ENCODE peak calls at places on chromosomes 13 and 19, in five cellular contexts. One of them, this sample, is unnamed.

GRCh38 chr13:112738606-112739005 is 48.8 kb downstream of the ATP11A start:
- DNase-seq in stimulated activated CD4-positive, alpha-beta T cell treated with anti-CD3 and anti-CD28 coated beads, Interleukin-4, amount 100 ng/mL, for 4 hours: no peak
- DNase-seq in Calu3: no peak
- DNase-seq in CD8-positive, alpha-beta T cell: no peak
- DNase-seq in RPMI8226: no peak
- DNase-seq in this sample: no peak

GRCh38 chr19:38425810-38426466 is at the start of gene RASGRP4:
- DNase-seq in stimulated activated CD4-positive, alpha-beta T cell treated with anti-CD3 and anti-CD28 coated beads, Interleukin-4, amount 100 ng/mL, for 4 hours: peak; percentile 48
- DNase-seq in Calu3: no peak
- DNase-seq in CD8-positive, alpha-beta T cell: peak; percentile 63
- DNase-seq in RPMI8226: no peak
- DNase-seq in this sample: no peak

GRCh38 chr19:42480335-42481095 is 37.8 kb upstream of the CXCL17 start:
- DNase-seq in stimulated activated CD4-positive, alpha-beta T cell treated with anti-CD3 and anti-CD28 coated beads, Interleukin-4, amount 100 ng/mL, for 4 hours: no peak
- DNase-seq in Calu3: peak; percentile 62
- DNase-seq in CD8-positive, alpha-beta T cell: no peak
- DNase-seq in RPMI8226: no peak
- DNase-seq in this sample: peak; percentile 59

GRCh38 chr13:29849071-29849541 is 1.3 kb downstream of the UBL3 start:
- DNase-seq in stimulated activated CD4-positive, alpha-beta T cell treated with anti-CD3 and anti-CD28 coated beads, Interleukin-4, amount 100 ng/mL, for 4 hours: peak; percentile 7
- DNase-seq in Calu3: no peak
- DNase-seq in CD8-positive, alpha-beta T cell: peak; percentile 27
- DNase-seq in RPMI8226: peak; percentile 41
- DNase-seq in this sample: peak; percentile 22

GRCh38 chr19:30149300-30149699 is 207.3 kb downstream of the URI1 start:
- DNase-seq in stimulated activated CD4-positive, alpha-beta T cell treated with anti-CD3 and anti-CD28 coated beads, Interleukin-4, amount 100 ng/mL, for 4 hours: no peak
- DNase-seq in Calu3: peak; percentile 20
- DNase-seq in CD8-positive, alpha-beta T cell: no peak
- DNase-seq in RPMI8226: no peak
- DNase-seq in this sample: no peak

GRCh38 chr13:25286969-25287961 is at the start of gene MTMR6:
- DNase-seq in stimulated activated CD4-positive, alpha-beta T cell treated with anti-CD3 and anti-CD28 coated beads, Interleukin-4, amount 100 ng/mL, for 4 hours: peak; percentile 97
- DNase-seq in Calu3: peak; percentile 89
- DNase-seq in CD8-positive, alpha-beta T cell: peak; percentile 92
- DNase-seq in RPMI8226: peak; percentile 88
- DNase-seq in this sample: peak; percentile 82

GRCh38 chr13:94710881-94711560 is 1.3 kb downstream of the SOX21 start:
- DNase-seq in stimulated activated CD4-positive, alpha-beta T cell treated with anti-CD3 and anti-CD28 coated beads, Interleukin-4, amount 100 ng/mL, for 4 hours: peak; percentile 15
- DNase-seq in Calu3: peak; percentile 2
- DNase-seq in CD8-positive, alpha-beta T cell: no peak
- DNase-seq in RPMI8226: no peak
- DNase-seq in this sample: no peak

GRCh38 chr19:18422530-18423191 is 3.5 kb downstream of the SSBP4 start:
- DNase-seq in stimulated activated CD4-positive, alpha-beta T cell treated with anti-CD3 and anti-CD28 coated beads, Interleukin-4, amount 100 ng/mL, for 4 hours: no peak
- DNase-seq in Calu3: no peak
- DNase-seq in CD8-positive, alpha-beta T cell: no peak
- DNase-seq in RPMI8226: no peak
- DNase-seq in this sample: no peak

GRCh38 chr19:33462112-33462726 is 59.4 kb downstream of the PEPD start:
- DNase-seq in stimulated activated CD4-positive, alpha-beta T cell treated with anti-CD3 and anti-CD28 coated beads, Interleukin-4, amount 100 ng/mL, for 4 hours: no peak
- DNase-seq in Calu3: no peak
- DNase-seq in CD8-positive, alpha-beta T cell: no peak
- DNase-seq in RPMI8226: no peak
- DNase-seq in this sample: no peak

GRCh38 chr13:74883834-74884233 is 598.1 kb downstream of the TBC1D4 start:
- DNase-seq in stimulated activated CD4-positive, alpha-beta T cell treated with anti-CD3 and anti-CD28 coated beads, Interleukin-4, amount 100 ng/mL, for 4 hours: no peak
- DNase-seq in Calu3: no peak
- DNase-seq in CD8-positive, alpha-beta T cell: no peak
- DNase-seq in RPMI8226: no peak
- DNase-seq in this sample: no peak

GRCh38 chr13:22648325-22648758 is 532.4 kb upstream of the SGCG start:
- DNase-seq in stimulated activated CD4-positive, alpha-beta T cell treated with anti-CD3 and anti-CD28 coated beads, Interleukin-4, amount 100 ng/mL, for 4 hours: no peak
- DNase-seq in Calu3: no peak
- DNase-seq in CD8-positive, alpha-beta T cell: no peak
- DNase-seq in RPMI8226: no peak
- DNase-seq in this sample: no peak

GRCh38 chr19:52494518-52494917 is 33.0 kb upstream of the ZNF808 start:
- DNase-seq in stimulated activated CD4-positive, alpha-beta T cell treated with anti-CD3 and anti-CD28 coated beads, Interleukin-4, amount 100 ng/mL, for 4 hours: no peak
- DNase-seq in Calu3: no peak
- DNase-seq in CD8-positive, alpha-beta T cell: no peak
- DNase-seq in RPMI8226: no peak
- DNase-seq in this sample: no peak

GRCh38 chr19:1945899-1946298 is 4.9 kb downstream of the CSNK1G2 start:
- DNase-seq in stimulated activated CD4-positive, alpha-beta T cell treated with anti-CD3 and anti-CD28 coated beads, Interleukin-4, amount 100 ng/mL, for 4 hours: no peak
- DNase-seq in Calu3: no peak
- DNase-seq in CD8-positive, alpha-beta T cell: peak; percentile 57
- DNase-seq in RPMI8226: no peak
- DNase-seq in this sample: peak; percentile 33

GRCh38 chr19:47765522-47766358 is 12.8 kb upstream of the SELENOW start:
- DNase-seq in stimulated activated CD4-positive, alpha-beta T cell treated with anti-CD3 and anti-CD28 coated beads, Interleukin-4, amount 100 ng/mL, for 4 hours: peak; percentile 38
- DNase-seq in Calu3: peak; percentile 66
- DNase-seq in CD8-positive, alpha-beta T cell: no peak
- DNase-seq in RPMI8226: peak; percentile 57
- DNase-seq in this sample: peak; percentile 41

GRCh38 chr19:38388310-38389100 is at the start of gene SPRED3:
- DNase-seq in stimulated activated CD4-positive, alpha-beta T cell treated with anti-CD3 and anti-CD28 coated beads, Interleukin-4, amount 100 ng/mL, for 4 hours: no peak
- DNase-seq in Calu3: no peak
- DNase-seq in CD8-positive, alpha-beta T cell: peak; percentile 35
- DNase-seq in RPMI8226: no peak
- DNase-seq in this sample: peak; percentile 61

GRCh38 chr13:97403893-97404683 is 29.9 kb upstream of the RAP2A start:
- DNase-seq in stimulated activated CD4-positive, alpha-beta T cell treated with anti-CD3 and anti-CD28 coated beads, Interleukin-4, amount 100 ng/mL, for 4 hours: no peak
- DNase-seq in Calu3: no peak
- DNase-seq in CD8-positive, alpha-beta T cell: no peak
- DNase-seq in RPMI8226: no peak
- DNase-seq in this sample: no peak

GRCh38 chr19:27794444-27795042 is 1418.4 kb downstream of the UQCRFS1 start:
- DNase-seq in stimulated activated CD4-positive, alpha-beta T cell treated with anti-CD3 and anti-CD28 coated beads, Interleukin-4, amount 100 ng/mL, for 4 hours: no peak
- DNase-seq in Calu3: no peak
- DNase-seq in CD8-positive, alpha-beta T cell: peak; percentile 26
- DNase-seq in RPMI8226: peak; percentile 8
- DNase-seq in this sample: peak; percentile 40

GRCh38 chr13:78325585-78325984 is 277.8 kb downstream of the POU4F1 start:
- DNase-seq in stimulated activated CD4-positive, alpha-beta T cell treated with anti-CD3 and anti-CD28 coated beads, Interleukin-4, amount 100 ng/mL, for 4 hours: no peak
- DNase-seq in Calu3: no peak
- DNase-seq in CD8-positive, alpha-beta T cell: no peak
- DNase-seq in RPMI8226: no peak
- DNase-seq in this sample: no peak

GRCh38 chr19:33492090-33492489 is 29.5 kb downstream of the PEPD start:
- DNase-seq in stimulated activated CD4-positive, alpha-beta T cell treated with anti-CD3 and anti-CD28 coated beads, Interleukin-4, amount 100 ng/mL, for 4 hours: no peak
- DNase-seq in Calu3: no peak
- DNase-seq in CD8-positive, alpha-beta T cell: no peak
- DNase-seq in RPMI8226: no peak
- DNase-seq in this sample: no peak

GRCh38 chr19:29834991-29835390 is 23.2 kb downstream of the CCNE1 start:
- DNase-seq in stimulated activated CD4-positive, alpha-beta T cell treated with anti-CD3 and anti-CD28 coated beads, Interleukin-4, amount 100 ng/mL, for 4 hours: no peak
- DNase-seq in Calu3: peak; percentile 55
- DNase-seq in CD8-positive, alpha-beta T cell: no peak
- DNase-seq in RPMI8226: no peak
- DNase-seq in this sample: no peak

GRCh38 chr13:74443623-74444022 is 309.4 kb upstream of the KLF12 start:
- DNase-seq in stimulated activated CD4-positive, alpha-beta T cell treated with anti-CD3 and anti-CD28 coated beads, Interleukin-4, amount 100 ng/mL, for 4 hours: no peak
- DNase-seq in Calu3: no peak
- DNase-seq in CD8-positive, alpha-beta T cell: no peak
- DNase-seq in RPMI8226: no peak
- DNase-seq in this sample: peak; percentile 84

GRCh38 chr13:113369881-113370280 is 6.0 kb upstream of the GRTP1 start:
- DNase-seq in stimulated activated CD4-positive, alpha-beta T cell treated with anti-CD3 and anti-CD28 coated beads, Interleukin-4, amount 100 ng/mL, for 4 hours: no peak
- DNase-seq in Calu3: no peak
- DNase-seq in CD8-positive, alpha-beta T cell: no peak
- DNase-seq in RPMI8226: no peak
- DNase-seq in this sample: no peak

GRCh38 chr13:50352720-50353491 is 337.7 kb downstream of the KCNRG start:
- DNase-seq in stimulated activated CD4-positive, alpha-beta T cell treated with anti-CD3 and anti-CD28 coated beads, Interleukin-4, amount 100 ng/mL, for 4 hours: no peak
- DNase-seq in Calu3: no peak
- DNase-seq in CD8-positive, alpha-beta T cell: no peak
- DNase-seq in RPMI8226: no peak
- DNase-seq in this sample: no peak

GRCh38 chr13:60226507-60226906 is 62.8 kb upstream of the DIAPH3 start:
- DNase-seq in stimulated activated CD4-positive, alpha-beta T cell treated with anti-CD3 and anti-CD28 coated beads, Interleukin-4, amount 100 ng/mL, for 4 hours: no peak
- DNase-seq in Calu3: no peak
- DNase-seq in CD8-positive, alpha-beta T cell: no peak
- DNase-seq in RPMI8226: peak; percentile 7
- DNase-seq in this sample: peak; percentile 45

GRCh38 chr19:39524495-39524894 is 8.2 kb downstream of the EID2B start:
- DNase-seq in stimulated activated CD4-positive, alpha-beta T cell treated with anti-CD3 and anti-CD28 coated beads, Interleukin-4, amount 100 ng/mL, for 4 hours: no peak
- DNase-seq in Calu3: no peak
- DNase-seq in CD8-positive, alpha-beta T cell: no peak
- DNase-seq in RPMI8226: no peak
- DNase-seq in this sample: no peak